ENCODE peak calls at places on chromosomes 4 and X, in four cellular contexts. A is stomach, V is HCT116, Z is suprapubic skin. G is an unnamed sample.

GRCh38 chr4:76354517-76355473 is 48.3 kb downstream of the STBD1 start:
- DNase-seq in A (no peak), V (no peak), Z (no peak), G (no peak)

GRCh38 chr4:113683143-113683542 is 78.4 kb downstream of the CAMK2D start:
- DNase-seq in A (no peak), V (no peak), Z (no peak), G (no peak)

GRCh38 chr4:17398035-17398434 is 113.9 kb downstream of the QDPR start:
- DNase-seq in A (no peak), V (no peak), Z (no peak), G (no peak)

GRCh38 chr4:22607382-22607781 is 85.4 kb upstream of the GBA3 start:
- DNase-seq in A (peak; percentile 61), V (peak; percentile 54), Z (no peak), G (no peak)

GRCh38 chr4:38612996-38613395 is 51.0 kb upstream of the KLF3 start:
- DNase-seq in A (no peak), V (no peak), Z (no peak), G (no peak)

GRCh38 chr4:149707862-149708261 is 107.8 kb downstream of the IQCM start:
- DNase-seq in A (no peak), V (no peak), Z (no peak), G (no peak)

GRCh38 chr4:143375326-143376073 is 38.8 kb downstream of the GAB1 start:
- DNase-seq in A (no peak), V (peak; percentile 6), Z (no peak), G (no peak)

GRCh38 chr4:108685036-108685686 is 34.8 kb downstream of the OSTC start:
- DNase-seq in A (no peak), V (no peak), Z (no peak), G (no peak)

GRCh38 chr4:128979934-128980333 is 113.4 kb downstream of the SCLT1 start:
- DNase-seq in A (no peak), V (no peak), Z (no peak), G (no peak)

GRCh38 chrX:130916636-130917422 is 13.8 kb upstream of the ENOX2 start:
- DNase-seq in A (peak; percentile 28), V (peak; percentile 47), Z (no peak), G (no peak)

GRCh38 chrX:91434351-91435168 is at the start of gene PABPC5:
- DNase-seq in A (peak; percentile 34), V (no peak), Z (peak; percentile 80), G (peak; percentile 90)

GRCh38 chrX:121161501-121161933 is 114.1 kb downstream of the GLUD2 start:
- DNase-seq in A (no peak), V (no peak), Z (no peak), G (no peak)

GRCh38 chr4:25031077-25031606 is 396 bp upstream of the LGI2 start:
- DNase-seq in A (no peak), V (no peak), Z (no peak), G (peak; percentile 76)

GRCh38 chr4:126306152-126306869 is 991.6 kb downstream of the FAT4 start:
- DNase-seq in A (no peak), V (no peak), Z (no peak), G (no peak)
- H3K27ac ChIP-seq in A (no peak overlapping the region), V (no peak overlapping the region), Z (peak overlapping the region; percentile 85), G (peak overlapping the region; percentile 79)

DNA sequence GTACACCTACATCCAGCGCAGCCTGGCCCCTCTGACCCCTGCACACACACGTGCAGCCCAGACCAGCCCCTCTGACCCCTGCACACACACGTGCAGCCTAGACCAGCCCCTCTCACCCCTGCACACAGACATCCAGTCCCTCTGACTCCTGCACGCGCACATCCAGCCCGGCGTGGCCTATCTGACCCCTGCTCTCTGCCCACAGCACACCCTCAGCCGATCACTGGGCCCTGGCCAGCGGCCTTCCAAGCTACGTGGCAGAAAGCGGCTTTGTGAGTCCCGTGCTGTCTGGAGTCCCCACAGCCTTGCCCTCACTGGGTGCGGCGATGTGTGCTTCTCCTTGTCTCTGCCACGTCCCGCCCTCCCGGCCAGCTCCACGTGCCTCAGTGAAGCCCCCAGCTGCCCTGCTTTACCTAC is 18.3 kb downstream of the ATP5ME start:
- DNase-seq in A (no peak), V (no peak), Z (peak; percentile 54), G (no peak)
- H3K4me3 ChIP-seq in A (no peak overlapping the region), V (no peak overlapping the region), Z (no peak overlapping the region), G (no peak overlapping the region)

GRCh38 chr4:101393256-101393655 is 45.9 kb upstream of the PPP3CA start:
- DNase-seq in A (no peak), V (peak; percentile 81), Z (no peak), G (no peak)
- TF ChIP-seq CTCF in A (no peak), V (no peak), Z (no peak), G (no peak)

GRCh38 chrX:51494409-51494808 is 2.0 kb downstream of the NUDT11 start:
- DNase-seq in A (no peak), V (no peak), Z (no peak), G (no peak)

DNA sequence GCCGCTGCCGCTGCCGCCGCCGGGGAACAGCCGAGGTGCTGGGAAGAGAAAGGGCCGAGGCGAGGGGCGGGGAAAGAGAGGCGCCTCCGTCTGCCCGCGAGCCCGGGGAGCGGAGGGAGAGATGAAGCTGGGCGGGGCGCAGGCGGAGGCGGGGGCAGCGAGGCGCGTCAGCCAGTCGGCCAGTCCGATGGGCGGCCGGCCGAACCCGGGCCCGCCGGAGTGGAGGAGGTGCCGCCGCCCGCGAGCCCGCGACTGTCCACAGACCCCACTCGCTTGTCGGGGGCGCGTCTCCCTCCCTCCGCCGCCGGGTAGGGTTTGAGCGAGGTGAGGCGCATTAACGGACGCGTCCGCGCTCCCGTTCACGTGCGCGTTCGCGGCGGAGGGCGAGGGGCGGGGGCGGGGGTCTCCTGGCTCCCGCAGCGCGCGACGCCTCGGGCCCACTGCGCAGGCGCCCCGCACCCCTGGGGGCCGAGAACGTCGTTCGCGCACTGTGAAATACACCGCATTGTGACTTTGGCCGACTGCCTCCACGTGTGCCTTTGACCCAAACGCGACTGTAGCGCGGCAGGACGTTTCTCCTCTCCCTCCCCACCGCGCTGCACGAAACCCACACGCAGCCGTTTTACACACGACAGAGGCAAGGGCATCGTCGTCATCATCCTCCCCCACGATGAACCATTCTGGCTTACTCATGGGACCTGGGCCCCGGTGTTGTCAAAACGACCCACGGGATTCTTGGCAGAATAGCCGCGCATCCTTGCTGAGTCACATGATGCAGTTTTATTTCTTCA is at the start of gene NUDT11:
- DNase-seq in A (peak; percentile 38), V (no peak), Z (no peak), G (peak; percentile 74)
- H3K27ac ChIP-seq in A (peak within 1 kb of the TSS; percentile 40), V (no peak within 1 kb of the TSS), Z (no peak within 1 kb of the TSS), G (no peak within 1 kb of the TSS)

GRCh38 chr4:3687538-3687937 is 78.6 kb upstream of the ADRA2C start:
- DNase-seq in A (no peak), V (no peak), Z (peak; percentile 40), G (no peak)
- H3K4me3 ChIP-seq in A (no peak overlapping the region), V (no peak overlapping the region), Z (no peak overlapping the region), G (no peak overlapping the region)

G was measured in coronary artery.